ENCODE peak calls at places on chromosomes 5 and 9, in eight cellular contexts. One of them, this sample, is unnamed.

GRCh38 chr5:147921134-147921533 is 14.8 kb upstream of the C5orf46 start:
- DNase-seq in GM03348: no peak
- DNase-seq in NCI-H1092 treated with DMSO at 0.1 percent for 48 hours: no peak
- DNase-seq in stimulated activated CD8-positive, alpha-beta memory T cell treated with anti-CD3 and anti-CD28 coated beads, Interleukin-15, amount 100 ng/mL, for 24 hours: no peak
- DNase-seq in GM23338: no peak
- DNase-seq in ACHN: no peak
- DNase-seq in GM10248: no peak
- DNase-seq in NCI-H1417: no peak
- DNase-seq in this sample: no peak

GRCh38 chr9:130240410-130241197 is 25.0 kb upstream of the HMCN2 start:
- DNase-seq in stimulated activated CD8-positive, alpha-beta memory T cell treated with anti-CD3 and anti-CD28 coated beads, Interleukin-15, amount 100 ng/mL, for 24 hours: no peak
- DNase-seq in NCI-H1092 treated with DMSO at 0.1 percent for 48 hours: peak; percentile 53
- DNase-seq in GM23338: peak; percentile 82
- DNase-seq in NCI-H1417: peak; percentile 74
- DNase-seq in GM10248: peak; percentile 56
- DNase-seq in GM03348: peak; percentile 82
- DNase-seq in ACHN: peak; percentile 75
- DNase-seq in this sample: peak; percentile 80

GRCh38 chr5:120140510-120140909 is 323.6 kb upstream of the PRR16 start:
- DNase-seq in GM03348: no peak
- DNase-seq in ACHN: no peak
- DNase-seq in GM23338: no peak
- DNase-seq in NCI-H1092 treated with DMSO at 0.1 percent for 48 hours: no peak
- DNase-seq in stimulated activated CD8-positive, alpha-beta memory T cell treated with anti-CD3 and anti-CD28 coated beads, Interleukin-15, amount 100 ng/mL, for 24 hours: no peak
- DNase-seq in GM10248: no peak
- DNase-seq in NCI-H1417: no peak
- DNase-seq in this sample: no peak

GRCh38 chr5:172450453-172450852 is 3.9 kb downstream of the SH3PXD2B start:
- DNase-seq in GM03348: no peak
- DNase-seq in ACHN: no peak
- DNase-seq in GM23338: no peak
- DNase-seq in NCI-H1417: no peak
- DNase-seq in stimulated activated CD8-positive, alpha-beta memory T cell treated with anti-CD3 and anti-CD28 coated beads, Interleukin-15, amount 100 ng/mL, for 24 hours: no peak
- DNase-seq in NCI-H1092 treated with DMSO at 0.1 percent for 48 hours: no peak
- DNase-seq in GM10248: no peak
- DNase-seq in this sample: no peak

GRCh38 chr5:74903165-74903787 is 37.1 kb upstream of the FAM169A start:
- DNase-seq in GM03348: no peak
- DNase-seq in NCI-H1092 treated with DMSO at 0.1 percent for 48 hours: no peak
- DNase-seq in ACHN: peak; percentile 39
- DNase-seq in NCI-H1417: peak; percentile 31
- DNase-seq in GM10248: no peak
- DNase-seq in stimulated activated CD8-positive, alpha-beta memory T cell treated with anti-CD3 and anti-CD28 coated beads, Interleukin-15, amount 100 ng/mL, for 24 hours: no peak
- DNase-seq in GM23338: peak; percentile 93
- DNase-seq in this sample: no peak

GRCh38 chr5:125575561-125576504 is 829.4 kb upstream of the ZNF608 start:
- DNase-seq in NCI-H1092 treated with DMSO at 0.1 percent for 48 hours: peak; percentile 80
- DNase-seq in GM10248: no peak
- DNase-seq in ACHN: no peak
- DNase-seq in GM03348: no peak
- DNase-seq in GM23338: peak; percentile 55
- DNase-seq in stimulated activated CD8-positive, alpha-beta memory T cell treated with anti-CD3 and anti-CD28 coated beads, Interleukin-15, amount 100 ng/mL, for 24 hours: no peak
- DNase-seq in NCI-H1417: peak; percentile 77
- DNase-seq in this sample: no peak

GRCh38 chr9:69637801-69638200 is 34.4 kb downstream of the APBA1 start:
- DNase-seq in NCI-H1417: peak; percentile 50
- DNase-seq in stimulated activated CD8-positive, alpha-beta memory T cell treated with anti-CD3 and anti-CD28 coated beads, Interleukin-15, amount 100 ng/mL, for 24 hours: no peak
- DNase-seq in NCI-H1092 treated with DMSO at 0.1 percent for 48 hours: no peak
- DNase-seq in ACHN: no peak
- DNase-seq in GM03348: peak; percentile 60
- DNase-seq in GM23338: no peak
- DNase-seq in GM10248: no peak
- DNase-seq in this sample: peak; percentile 75

GRCh38 chr5:138148811-138149210 is 9.6 kb upstream of the NME5 start:
- DNase-seq in GM10248: no peak
- DNase-seq in GM03348: peak; percentile 36
- DNase-seq in NCI-H1092 treated with DMSO at 0.1 percent for 48 hours: no peak
- DNase-seq in ACHN: peak; percentile 48
- DNase-seq in NCI-H1417: no peak
- DNase-seq in GM23338: no peak
- DNase-seq in stimulated activated CD8-positive, alpha-beta memory T cell treated with anti-CD3 and anti-CD28 coated beads, Interleukin-15, amount 100 ng/mL, for 24 hours: no peak
- DNase-seq in this sample: peak; percentile 45

GRCh38 chr5:58015175-58015574 is 444.7 kb downstream of the PLK2 start:
- DNase-seq in GM10248: no peak
- DNase-seq in stimulated activated CD8-positive, alpha-beta memory T cell treated with anti-CD3 and anti-CD28 coated beads, Interleukin-15, amount 100 ng/mL, for 24 hours: no peak
- DNase-seq in NCI-H1092 treated with DMSO at 0.1 percent for 48 hours: no peak
- DNase-seq in GM03348: no peak
- DNase-seq in NCI-H1417: no peak
- DNase-seq in ACHN: no peak
- DNase-seq in GM23338: no peak
- DNase-seq in this sample: no peak

GRCh38 chr5:96031811-96032261 is 70.2 kb upstream of the ELL2 start:
- DNase-seq in GM10248: no peak
- DNase-seq in GM03348: peak; percentile 27
- DNase-seq in GM23338: no peak
- DNase-seq in stimulated activated CD8-positive, alpha-beta memory T cell treated with anti-CD3 and anti-CD28 coated beads, Interleukin-15, amount 100 ng/mL, for 24 hours: no peak
- DNase-seq in NCI-H1092 treated with DMSO at 0.1 percent for 48 hours: no peak
- DNase-seq in ACHN: no peak
- DNase-seq in NCI-H1417: no peak
- DNase-seq in this sample: peak; percentile 51

GRCh38 chr9:110214553-110214952 is 6.6 kb upstream of the C9orf152 start:
- DNase-seq in GM23338: no peak
- DNase-seq in NCI-H1092 treated with DMSO at 0.1 percent for 48 hours: no peak
- DNase-seq in stimulated activated CD8-positive, alpha-beta memory T cell treated with anti-CD3 and anti-CD28 coated beads, Interleukin-15, amount 100 ng/mL, for 24 hours: no peak
- DNase-seq in GM03348: no peak
- DNase-seq in ACHN: no peak
- DNase-seq in GM10248: no peak
- DNase-seq in NCI-H1417: no peak
- DNase-seq in this sample: peak; percentile 29

GRCh38 chr9:133147412-133148271 is 16.1 kb downstream of the GBGT1 start:
- DNase-seq in NCI-H1417: peak; percentile 91
- DNase-seq in GM23338: peak; percentile 96
- DNase-seq in ACHN: peak; percentile 58
- DNase-seq in stimulated activated CD8-positive, alpha-beta memory T cell treated with anti-CD3 and anti-CD28 coated beads, Interleukin-15, amount 100 ng/mL, for 24 hours: peak; percentile 59
- DNase-seq in GM10248: peak; percentile 83
- DNase-seq in GM03348: peak; percentile 82
- DNase-seq in NCI-H1092 treated with DMSO at 0.1 percent for 48 hours: peak; percentile 75
- DNase-seq in this sample: peak; percentile 81

GRCh38 chr9:969693-970309 is 6.7 kb upstream of the DMRT3 start:
- DNase-seq in NCI-H1092 treated with DMSO at 0.1 percent for 48 hours: no peak
- DNase-seq in stimulated activated CD8-positive, alpha-beta memory T cell treated with anti-CD3 and anti-CD28 coated beads, Interleukin-15, amount 100 ng/mL, for 24 hours: no peak
- DNase-seq in GM03348: no peak
- DNase-seq in ACHN: no peak
- DNase-seq in GM23338: peak; percentile 53
- DNase-seq in GM10248: no peak
- DNase-seq in NCI-H1417: no peak
- DNase-seq in this sample: no peak

GRCh38 chr5:157575096-157575872 is at the start of gene ADAM19:
- DNase-seq in GM03348: peak; percentile 92
- DNase-seq in GM23338: peak; percentile 79
- DNase-seq in ACHN: peak; percentile 39
- DNase-seq in NCI-H1417: peak; percentile 74
- DNase-seq in GM10248: peak; percentile 82
- DNase-seq in stimulated activated CD8-positive, alpha-beta memory T cell treated with anti-CD3 and anti-CD28 coated beads, Interleukin-15, amount 100 ng/mL, for 24 hours: no peak
- DNase-seq in NCI-H1092 treated with DMSO at 0.1 percent for 48 hours: peak; percentile 39
- DNase-seq in this sample: peak; percentile 79

GRCh38 chr9:85223506-85224108 is 518.1 kb downstream of the AGTPBP1 start:
- DNase-seq in GM03348: peak; percentile 37
- DNase-seq in stimulated activated CD8-positive, alpha-beta memory T cell treated with anti-CD3 and anti-CD28 coated beads, Interleukin-15, amount 100 ng/mL, for 24 hours: no peak
- DNase-seq in GM23338: no peak
- DNase-seq in ACHN: no peak
- DNase-seq in GM10248: no peak
- DNase-seq in NCI-H1417: no peak
- DNase-seq in NCI-H1092 treated with DMSO at 0.1 percent for 48 hours: no peak
- DNase-seq in this sample: no peak

GRCh38 chr9:110133059-110133458 is 74.9 kb downstream of the C9orf152 start:
- DNase-seq in NCI-H1417: no peak
- DNase-seq in GM10248: no peak
- DNase-seq in stimulated activated CD8-positive, alpha-beta memory T cell treated with anti-CD3 and anti-CD28 coated beads, Interleukin-15, amount 100 ng/mL, for 24 hours: no peak
- DNase-seq in NCI-H1092 treated with DMSO at 0.1 percent for 48 hours: no peak
- DNase-seq in GM23338: no peak
- DNase-seq in GM03348: no peak
- DNase-seq in ACHN: no peak
- DNase-seq in this sample: no peak